ENCODE peak calls at places on chromosomes 5 and 9, in five cellular contexts. One of them, this sample, is unnamed.

GRCh38 chr5:39854771-39855170 is 430.0 kb upstream of the DAB2 start:
- DNase-seq in CD8-positive, alpha-beta T cell: no peak
- DNase-seq in NCI-H82: no peak
- DNase-seq in nucleus accumbens: no peak
- DNase-seq in effector memory CD8-positive, alpha-beta T cell: no peak
- DNase-seq in this sample: no peak

GRCh38 chr5:58717303-58718012 is 134.6 kb downstream of the RAB3C start:
- DNase-seq in CD8-positive, alpha-beta T cell: no peak
- DNase-seq in NCI-H82: no peak
- DNase-seq in nucleus accumbens: no peak
- DNase-seq in effector memory CD8-positive, alpha-beta T cell: no peak
- DNase-seq in this sample: no peak

GRCh38 chr5:140642718-140643117 is 3.5 kb downstream of the TMCO6 start:
- DNase-seq in CD8-positive, alpha-beta T cell: no peak
- DNase-seq in NCI-H82: no peak
- DNase-seq in nucleus accumbens: no peak
- DNase-seq in effector memory CD8-positive, alpha-beta T cell: no peak
- DNase-seq in this sample: no peak

GRCh38 chr5:90956511-90956910 is 397.9 kb downstream of the ADGRV1 start:
- DNase-seq in CD8-positive, alpha-beta T cell: no peak
- DNase-seq in NCI-H82: no peak
- DNase-seq in nucleus accumbens: no peak
- DNase-seq in effector memory CD8-positive, alpha-beta T cell: no peak
- DNase-seq in this sample: no peak

GRCh38 chr9:19642256-19642655 is 146.6 kb downstream of the SLC24A2 start:
- DNase-seq in CD8-positive, alpha-beta T cell: no peak
- DNase-seq in NCI-H82: peak
- DNase-seq in nucleus accumbens: peak
- DNase-seq in effector memory CD8-positive, alpha-beta T cell: no peak
- DNase-seq in this sample: peak

GRCh38 chr5:77845273-77845646 is 69.1 kb upstream of the TBCA start:
- DNase-seq in CD8-positive, alpha-beta T cell: no peak
- DNase-seq in NCI-H82: peak
- DNase-seq in nucleus accumbens: no peak
- DNase-seq in effector memory CD8-positive, alpha-beta T cell: no peak
- DNase-seq in this sample: no peak

GRCh38 chr9:16832101-16832500 is 38.4 kb downstream of the BNC2 start:
- DNase-seq in CD8-positive, alpha-beta T cell: no peak
- DNase-seq in NCI-H82: no peak
- DNase-seq in nucleus accumbens: no peak
- DNase-seq in effector memory CD8-positive, alpha-beta T cell: no peak
- DNase-seq in this sample: no peak

GRCh38 chr9:128128836-128129590 is 1.5 kb upstream of the PTGES2 start:
- DNase-seq in CD8-positive, alpha-beta T cell: no peak
- DNase-seq in NCI-H82: no peak
- DNase-seq in nucleus accumbens: no peak
- DNase-seq in effector memory CD8-positive, alpha-beta T cell: peak
- DNase-seq in this sample: no peak

GRCh38 chr5:108788142-108788541 is 40.4 kb downstream of the FER start:
- DNase-seq in CD8-positive, alpha-beta T cell: no peak
- DNase-seq in NCI-H82: no peak
- DNase-seq in nucleus accumbens: peak
- DNase-seq in effector memory CD8-positive, alpha-beta T cell: no peak
- DNase-seq in this sample: no peak

GRCh38 chr9:93060746-93061259 is 2.3 kb downstream of the SUSD3 start:
- DNase-seq in CD8-positive, alpha-beta T cell: no peak
- DNase-seq in NCI-H82: no peak
- DNase-seq in nucleus accumbens: no peak
- DNase-seq in effector memory CD8-positive, alpha-beta T cell: no peak
- DNase-seq in this sample: no peak

GRCh38 chr5:171355302-171355724 is 32.3 kb upstream of the NPM1 start:
- DNase-seq in CD8-positive, alpha-beta T cell: no peak
- DNase-seq in NCI-H82: no peak
- DNase-seq in nucleus accumbens: no peak
- DNase-seq in effector memory CD8-positive, alpha-beta T cell: peak
- DNase-seq in this sample: no peak

GRCh38 chr9:128323192-128323730 is 622 bp downstream of the COQ4 start:
- DNase-seq in CD8-positive, alpha-beta T cell: no peak
- DNase-seq in NCI-H82: no peak
- DNase-seq in nucleus accumbens: no peak
- DNase-seq in effector memory CD8-positive, alpha-beta T cell: no peak
- DNase-seq in this sample: no peak

GRCh38 chr5:61409568-61409967 is 77.5 kb downstream of the ZSWIM6 start:
- DNase-seq in CD8-positive, alpha-beta T cell: no peak
- DNase-seq in NCI-H82: no peak
- DNase-seq in nucleus accumbens: no peak
- DNase-seq in effector memory CD8-positive, alpha-beta T cell: no peak
- DNase-seq in this sample: no peak